ENCODE peak calls at places on chromosomes 12 and 14, in seven cellular contexts. One of them, this sample, is unnamed.

GRCh38 chr12:105523164-105524057 is 192.9 kb downstream of the C12orf75 start:
- DNase-seq in mesenchymal stem cell: peak; percentile 73
- DNase-seq in smooth muscle cell of the brain vasculature: peak; percentile 55
- DNase-seq in stimulated activated CD8-positive, alpha-beta memory T cell treated with anti-CD3 and anti-CD28 coated beads, Interleukin-2, amount 100 ng/mL, for 1 hour: no peak
- DNase-seq in fibroblast of the conjunctiva: peak; percentile 75
- DNase-seq in AG08396: peak; percentile 85
- DNase-seq in lower leg skin: peak; percentile 33
- DNase-seq in this sample: no peak

GRCh38 chr12:6200266-6201198 is at the start of gene CD9:
- DNase-seq in mesenchymal stem cell: peak; percentile 41
- DNase-seq in lower leg skin: no peak
- DNase-seq in stimulated activated CD8-positive, alpha-beta memory T cell treated with anti-CD3 and anti-CD28 coated beads, Interleukin-2, amount 100 ng/mL, for 1 hour: no peak
- DNase-seq in AG08396: peak; percentile 94
- DNase-seq in smooth muscle cell of the brain vasculature: no peak
- DNase-seq in fibroblast of the conjunctiva: no peak
- DNase-seq in this sample: no peak

GRCh38 chr12:53225635-53226424 is 6.2 kb downstream of the RARG start:
- DNase-seq in smooth muscle cell of the brain vasculature: no peak
- DNase-seq in AG08396: no peak
- DNase-seq in stimulated activated CD8-positive, alpha-beta memory T cell treated with anti-CD3 and anti-CD28 coated beads, Interleukin-2, amount 100 ng/mL, for 1 hour: no peak
- DNase-seq in fibroblast of the conjunctiva: no peak
- DNase-seq in mesenchymal stem cell: no peak
- DNase-seq in lower leg skin: no peak
- DNase-seq in this sample: no peak

GRCh38 chr14:95452176-95452889 is 64.1 kb downstream of the SYNE3 start:
- DNase-seq in AG08396: peak; percentile 41
- DNase-seq in stimulated activated CD8-positive, alpha-beta memory T cell treated with anti-CD3 and anti-CD28 coated beads, Interleukin-2, amount 100 ng/mL, for 1 hour: no peak
- DNase-seq in smooth muscle cell of the brain vasculature: no peak
- DNase-seq in lower leg skin: no peak
- DNase-seq in mesenchymal stem cell: peak; percentile 16
- DNase-seq in fibroblast of the conjunctiva: no peak
- DNase-seq in this sample: no peak

GRCh38 chr12:70692681-70693288 is 55.6 kb upstream of the PTPRB start:
- DNase-seq in AG08396: peak; percentile 45
- DNase-seq in fibroblast of the conjunctiva: peak; percentile 5
- DNase-seq in lower leg skin: no peak
- DNase-seq in mesenchymal stem cell: peak; percentile 9
- DNase-seq in smooth muscle cell of the brain vasculature: peak; percentile 3
- DNase-seq in stimulated activated CD8-positive, alpha-beta memory T cell treated with anti-CD3 and anti-CD28 coated beads, Interleukin-2, amount 100 ng/mL, for 1 hour: no peak
- DNase-seq in this sample: no peak

GRCh38 chr14:102652194-102652593 is 59.7 kb downstream of the RCOR1 start:
- DNase-seq in smooth muscle cell of the brain vasculature: no peak
- DNase-seq in AG08396: no peak
- DNase-seq in fibroblast of the conjunctiva: no peak
- DNase-seq in stimulated activated CD8-positive, alpha-beta memory T cell treated with anti-CD3 and anti-CD28 coated beads, Interleukin-2, amount 100 ng/mL, for 1 hour: no peak
- DNase-seq in mesenchymal stem cell: no peak
- DNase-seq in lower leg skin: no peak
- DNase-seq in this sample: no peak

GRCh38 chr12:95972832-95973465 is 23.2 kb downstream of the HAL start:
- DNase-seq in smooth muscle cell of the brain vasculature: no peak
- DNase-seq in fibroblast of the conjunctiva: no peak
- DNase-seq in stimulated activated CD8-positive, alpha-beta memory T cell treated with anti-CD3 and anti-CD28 coated beads, Interleukin-2, amount 100 ng/mL, for 1 hour: no peak
- DNase-seq in AG08396: no peak
- DNase-seq in lower leg skin: no peak
- DNase-seq in mesenchymal stem cell: no peak
- DNase-seq in this sample: no peak

GRCh38 chr12:54981796-54982195 is 2.8 kb downstream of the TESPA1 start:
- DNase-seq in smooth muscle cell of the brain vasculature: no peak
- DNase-seq in stimulated activated CD8-positive, alpha-beta memory T cell treated with anti-CD3 and anti-CD28 coated beads, Interleukin-2, amount 100 ng/mL, for 1 hour: no peak
- DNase-seq in AG08396: no peak
- DNase-seq in mesenchymal stem cell: no peak
- DNase-seq in fibroblast of the conjunctiva: no peak
- DNase-seq in lower leg skin: no peak
- DNase-seq in this sample: no peak

GRCh38 chr12:25089738-25090137 is 105.2 kb downstream of the DNAI7 start:
- DNase-seq in stimulated activated CD8-positive, alpha-beta memory T cell treated with anti-CD3 and anti-CD28 coated beads, Interleukin-2, amount 100 ng/mL, for 1 hour: no peak
- DNase-seq in smooth muscle cell of the brain vasculature: no peak
- DNase-seq in lower leg skin: no peak
- DNase-seq in mesenchymal stem cell: no peak
- DNase-seq in AG08396: no peak
- DNase-seq in fibroblast of the conjunctiva: no peak
- DNase-seq in this sample: no peak

GRCh38 chr14:21121106-21121505 is 20.2 kb downstream of the TMEM253 start:
- DNase-seq in fibroblast of the conjunctiva: no peak
- DNase-seq in AG08396: no peak
- DNase-seq in lower leg skin: no peak
- DNase-seq in stimulated activated CD8-positive, alpha-beta memory T cell treated with anti-CD3 and anti-CD28 coated beads, Interleukin-2, amount 100 ng/mL, for 1 hour: no peak
- DNase-seq in smooth muscle cell of the brain vasculature: no peak
- DNase-seq in mesenchymal stem cell: no peak
- DNase-seq in this sample: no peak

GRCh38 chr12:108215458-108215857 is 86.4 kb downstream of the WSCD2 start:
- DNase-seq in stimulated activated CD8-positive, alpha-beta memory T cell treated with anti-CD3 and anti-CD28 coated beads, Interleukin-2, amount 100 ng/mL, for 1 hour: no peak
- DNase-seq in AG08396: no peak
- DNase-seq in mesenchymal stem cell: no peak
- DNase-seq in fibroblast of the conjunctiva: no peak
- DNase-seq in smooth muscle cell of the brain vasculature: no peak
- DNase-seq in lower leg skin: no peak
- DNase-seq in this sample: no peak

GRCh38 chr14:22691171-22691570 is 47.0 kb upstream of the OR6J1 start:
- DNase-seq in AG08396: no peak
- DNase-seq in stimulated activated CD8-positive, alpha-beta memory T cell treated with anti-CD3 and anti-CD28 coated beads, Interleukin-2, amount 100 ng/mL, for 1 hour: no peak
- DNase-seq in lower leg skin: no peak
- DNase-seq in fibroblast of the conjunctiva: no peak
- DNase-seq in mesenchymal stem cell: peak; percentile 32
- DNase-seq in smooth muscle cell of the brain vasculature: no peak
- DNase-seq in this sample: no peak

GRCh38 chr12:2054091-2055018 is 1.6 kb downstream of the CACNA1C start:
- DNase-seq in fibroblast of the conjunctiva: no peak
- DNase-seq in smooth muscle cell of the brain vasculature: no peak
- DNase-seq in lower leg skin: no peak
- DNase-seq in AG08396: peak; percentile 47
- DNase-seq in stimulated activated CD8-positive, alpha-beta memory T cell treated with anti-CD3 and anti-CD28 coated beads, Interleukin-2, amount 100 ng/mL, for 1 hour: no peak
- DNase-seq in mesenchymal stem cell: peak; percentile 18
- DNase-seq in this sample: no peak

GRCh38 chr12:115002434-115002833 is 318.5 kb upstream of the TBX3 start:
- DNase-seq in smooth muscle cell of the brain vasculature: no peak
- DNase-seq in lower leg skin: no peak
- DNase-seq in fibroblast of the conjunctiva: no peak
- DNase-seq in stimulated activated CD8-positive, alpha-beta memory T cell treated with anti-CD3 and anti-CD28 coated beads, Interleukin-2, amount 100 ng/mL, for 1 hour: no peak
- DNase-seq in mesenchymal stem cell: no peak
- DNase-seq in AG08396: no peak
- DNase-seq in this sample: no peak

GRCh38 chr12:27779416-27779815 is 617 bp upstream of the KLHL42 start:
- DNase-seq in AG08396: peak; percentile 16
- DNase-seq in smooth muscle cell of the brain vasculature: no peak
- DNase-seq in stimulated activated CD8-positive, alpha-beta memory T cell treated with anti-CD3 and anti-CD28 coated beads, Interleukin-2, amount 100 ng/mL, for 1 hour: no peak
- DNase-seq in lower leg skin: no peak
- DNase-seq in mesenchymal stem cell: peak; percentile 30
- DNase-seq in fibroblast of the conjunctiva: no peak
- DNase-seq in this sample: no peak

GRCh38 chr12:53180931-53181645 is 363 bp upstream of the CSAD start:
- DNase-seq in lower leg skin: peak; percentile 42
- DNase-seq in smooth muscle cell of the brain vasculature: no peak
- DNase-seq in stimulated activated CD8-positive, alpha-beta memory T cell treated with anti-CD3 and anti-CD28 coated beads, Interleukin-2, amount 100 ng/mL, for 1 hour: peak; percentile 61
- DNase-seq in fibroblast of the conjunctiva: peak; percentile 64
- DNase-seq in AG08396: peak; percentile 86
- DNase-seq in mesenchymal stem cell: peak; percentile 83
- DNase-seq in this sample: no peak

GRCh38 chr12:91113621-91114020 is 2.3 kb upstream of the LUM start:
- DNase-seq in mesenchymal stem cell: no peak
- DNase-seq in AG08396: no peak
- DNase-seq in lower leg skin: no peak
- DNase-seq in fibroblast of the conjunctiva: no peak
- DNase-seq in smooth muscle cell of the brain vasculature: no peak
- DNase-seq in stimulated activated CD8-positive, alpha-beta memory T cell treated with anti-CD3 and anti-CD28 coated beads, Interleukin-2, amount 100 ng/mL, for 1 hour: no peak
- DNase-seq in this sample: no peak

GRCh38 chr12:31479516-31480210 is 111.3 kb downstream of the DENND5B start:
- DNase-seq in smooth muscle cell of the brain vasculature: no peak
- DNase-seq in stimulated activated CD8-positive, alpha-beta memory T cell treated with anti-CD3 and anti-CD28 coated beads, Interleukin-2, amount 100 ng/mL, for 1 hour: no peak
- DNase-seq in AG08396: no peak
- DNase-seq in fibroblast of the conjunctiva: no peak
- DNase-seq in lower leg skin: no peak
- DNase-seq in mesenchymal stem cell: no peak
- DNase-seq in this sample: no peak

GRCh38 chr14:75318353-75318752 is 39.7 kb downstream of the FOS start:
- DNase-seq in fibroblast of the conjunctiva: no peak
- DNase-seq in stimulated activated CD8-positive, alpha-beta memory T cell treated with anti-CD3 and anti-CD28 coated beads, Interleukin-2, amount 100 ng/mL, for 1 hour: no peak
- DNase-seq in smooth muscle cell of the brain vasculature: no peak
- DNase-seq in mesenchymal stem cell: no peak
- DNase-seq in AG08396: no peak
- DNase-seq in lower leg skin: no peak
- DNase-seq in this sample: no peak